ENCODE peak calls at places on chromosomes 13 and 19, in six cellular contexts. V, M, U, Y, W and T are unnamed samples.
A peak's percentile ranks its signal among the peaks of the same experiment; 100 is the strongest.

GRCh38 chr19:54329476-54330165 is 9.3 kb downstream of the LILRA4 start:
- DNase-seq in W (no peak), M (no peak), Y (no peak), U (no peak), V (no peak), T (no peak)

GRCh38 chr13:99988469-99989375 is 7.1 kb downstream of the ZIC2 start:
- DNase-seq in V (no peak), W (no peak), U (peak; percentile 70), Y (no peak), M (no peak), T (no peak)

GRCh38 chr19:16611121-16611520 is 16.9 kb downstream of the MED26 start:
- DNase-seq in M (no peak), U (no peak), W (no peak), Y (peak; percentile 8), V (no peak), T (no peak)

GRCh38 chr13:23620211-23620610 is 50.0 kb downstream of the TNFRSF19 start:
- DNase-seq in V (peak; percentile 3), W (no peak), U (no peak), M (no peak), Y (no peak), T (no peak)

GRCh38 chr13:75785130-75785529 is 149.0 kb downstream of the LMO7 start:
- DNase-seq in M (no peak), U (no peak), W (no peak), V (peak; percentile 84), Y (no peak), T (no peak)

GRCh38 chr19:12778020-12778904 is 2.9 kb upstream of the HOOK2 start:
- DNase-seq in W (peak; percentile 78), Y (peak; percentile 86), U (peak; percentile 56), V (peak; percentile 88), M (peak; percentile 64), T (peak; percentile 94)

GRCh38 chr19:37999309-38000213 is 92.6 kb downstream of the SIPA1L3 start:
- DNase-seq in U (no peak), Y (no peak), W (peak; percentile 97), V (peak; percentile 97), M (peak; percentile 98), T (peak; percentile 72)

GRCh38 chr13:100666124-100666523 is 8.5 kb downstream of the TMTC4 start:
- DNase-seq in Y (no peak), W (no peak), V (no peak), M (peak; percentile 22), U (no peak), T (no peak)

GRCh38 chr13:33918199-33918932 is 100.4 kb downstream of the RFC3 start:
- DNase-seq in W (peak; percentile 26), V (peak; percentile 94), U (peak; percentile 10), Y (no peak), M (peak; percentile 90), T (peak; percentile 78)

GRCh38 chr19:33671211-33671610 is 49.5 kb downstream of the CHST8 start:
- DNase-seq in U (no peak), Y (no peak), M (no peak), W (no peak), V (no peak), T (no peak)

GRCh38 chr13:53216767-53217166 is 188.2 kb downstream of the OLFM4 start:
- DNase-seq in M (no peak), Y (no peak), U (no peak), V (no peak), W (no peak), T (no peak)

GRCh38 chr13:113991676-113992179 is 17.9 kb upstream of the C13orf46 start:
- DNase-seq in Y (no peak), W (no peak), V (no peak), M (no peak), U (no peak), T (no peak)

GRCh38 chr13:30676672-30677071 is 58.7 kb upstream of the ALOX5AP start:
- DNase-seq in M (no peak), U (no peak), V (peak; percentile 59), W (peak; percentile 36), Y (no peak), T (peak; percentile 24)

GRCh38 chr19:31214997-31215396 is 134.2 kb downstream of the TSHZ3 start:
- DNase-seq in W (no peak), Y (no peak), U (no peak), M (no peak), V (no peak), T (no peak)

GRCh38 chr19:51702754-51703654 is 9.9 kb downstream of the SPACA6 start:
- DNase-seq in M (no peak), V (peak; percentile 21), W (no peak), U (peak; percentile 49), Y (peak; percentile 77), T (no peak)

GRCh38 chr13:95456837-95457236 is 95.7 kb upstream of the CLDN10 start:
- DNase-seq in W (no peak), Y (no peak), U (no peak), V (no peak), M (no peak), T (no peak)

GRCh38 chr19:58570770-58571574 is 2.2 kb downstream of the MZF1 start:
- DNase-seq in V (no peak), M (no peak), W (no peak), Y (peak; percentile 61), U (no peak), T (no peak)

GRCh38 chr13:90717451-90717936 is 630.0 kb upstream of the MIR17HG start:
- DNase-seq in U (peak; percentile 86), M (peak; percentile 28), V (peak; percentile 93), Y (no peak), W (no peak), T (peak; percentile 11)

GRCh38 chr19:8355631-8356402 is 8.1 kb upstream of the ANGPTL4 start:
- DNase-seq in M (peak; percentile 100), W (peak; percentile 91), U (no peak), Y (peak; percentile 35), V (peak; percentile 96), T (peak; percentile 100)

GRCh38 chr13:49053215-49053614 is 77.5 kb downstream of the FNDC3A start:
- DNase-seq in W (no peak), V (no peak), U (no peak), M (no peak), Y (no peak), T (no peak)

GRCh38 chr13:113452942-113453901 is at the start of gene ADPRHL1:
- DNase-seq in U (no peak), W (no peak), Y (no peak), V (peak; percentile 49), M (peak; percentile 31), T (no peak)

GRCh38 chr19:58518261-58519086 is 1.1 kb downstream of the ZBTB45 start:
- DNase-seq in Y (peak; percentile 65), W (no peak), U (no peak), V (peak; percentile 30), M (peak; percentile 5), T (peak; percentile 21)

GRCh38 chr13:112961457-112962369 is 7.3 kb upstream of the MCF2L start:
- DNase-seq in Y (no peak), U (no peak), W (no peak), M (no peak), V (no peak), T (no peak)

GRCh38 chr19:10111405-10111811 is at the start of gene P2RY11:
- DNase-seq in V (no peak), M (no peak), W (no peak), U (no peak), Y (peak; percentile 67), T (no peak)

GRCh38 chr19:41887711-41888382 is 4.9 kb downstream of the ARHGEF1 start:
- DNase-seq in V (peak; percentile 49), W (no peak), Y (peak; percentile 90), U (no peak), M (no peak), T (no peak)

DNA sequence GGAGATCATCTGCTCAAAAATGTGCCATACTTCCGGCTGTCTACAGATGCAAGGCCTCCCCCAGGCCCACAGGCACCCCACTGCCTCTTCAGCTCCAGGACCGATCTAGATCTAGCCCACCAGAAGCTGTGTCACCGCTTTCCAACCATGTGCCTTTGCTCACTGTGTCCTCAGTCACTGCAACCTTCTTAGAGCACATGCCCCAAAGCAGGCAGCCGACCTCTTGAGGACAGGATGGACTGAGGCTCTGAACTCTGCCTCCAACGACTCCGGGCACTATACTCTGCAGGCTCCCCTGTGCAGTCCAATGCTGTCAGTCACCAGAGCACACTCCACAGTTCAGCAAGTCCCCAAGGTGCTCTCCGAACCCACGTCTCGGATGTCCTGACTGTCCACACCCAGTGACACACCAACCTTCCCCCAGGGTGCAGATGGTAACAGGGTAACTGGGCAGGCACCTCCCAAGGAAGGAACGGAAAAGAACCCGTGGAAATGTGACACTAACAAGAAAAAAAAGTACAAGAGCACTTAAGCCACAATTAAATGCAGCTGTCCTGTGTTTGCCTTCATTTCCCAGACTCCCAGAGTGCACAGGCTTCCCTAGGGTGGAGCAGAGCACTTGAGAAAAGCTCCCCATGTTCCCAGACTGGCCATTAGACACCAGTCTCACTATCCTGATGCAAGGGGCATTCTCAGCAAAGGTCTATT is 4.8 kb downstream of the STK24 start:
- DNase-seq in U (no peak), V (peak; percentile 82), M (peak; percentile 89), Y (peak; percentile 69), W (no peak), T (no peak)
- H3K4me3 ChIP-seq in U (no peak overlapping the region), V (peak overlapping the region; percentile 48), M (peak overlapping the region; percentile 3), Y (no peak overlapping the region), W (no peak overlapping the region), T (peak overlapping the region; percentile 3)

GRCh38 chr13:110265682-110266430 is 41.1 kb downstream of the COL4A1 start:
- DNase-seq in Y (no peak), V (no peak), W (no peak), U (peak; percentile 48), M (no peak), T (no peak)
- H3K4me3 ChIP-seq in Y (no peak overlapping the region), V (no peak overlapping the region), W (no peak overlapping the region), U (no peak overlapping the region), M (no peak overlapping the region), T (no peak overlapping the region)

DNA sequence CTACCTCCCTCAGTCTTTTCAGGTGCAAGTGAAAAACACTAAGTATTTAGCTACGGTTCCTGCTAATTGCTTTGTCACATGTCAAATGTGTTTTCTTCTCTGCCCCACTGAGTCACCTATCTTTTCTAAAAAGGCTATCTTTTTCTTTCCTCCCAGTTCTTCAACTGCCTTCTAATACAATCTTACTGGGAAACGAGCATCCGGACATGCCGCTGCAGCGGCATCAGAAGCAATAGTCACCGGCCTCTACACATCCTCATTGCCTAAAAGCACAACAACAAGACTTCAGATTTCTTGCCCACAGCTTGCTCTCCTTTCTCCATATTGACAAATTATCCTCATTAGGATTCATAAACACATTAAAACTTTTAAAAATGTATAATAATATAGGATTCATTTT is 1.2 kb downstream of the PCDH9 start:
- DNase-seq in U (no peak), Y (no peak), M (peak; percentile 36), V (peak; percentile 5), W (no peak), T (no peak)
- H3K4me3 ChIP-seq in U (peak overlapping the region; percentile 56), Y (no peak overlapping the region), M (peak overlapping the region; percentile 95), V (peak overlapping the region; percentile 83), W (peak overlapping the region; percentile 79), T (peak overlapping the region; percentile 81)

DNA sequence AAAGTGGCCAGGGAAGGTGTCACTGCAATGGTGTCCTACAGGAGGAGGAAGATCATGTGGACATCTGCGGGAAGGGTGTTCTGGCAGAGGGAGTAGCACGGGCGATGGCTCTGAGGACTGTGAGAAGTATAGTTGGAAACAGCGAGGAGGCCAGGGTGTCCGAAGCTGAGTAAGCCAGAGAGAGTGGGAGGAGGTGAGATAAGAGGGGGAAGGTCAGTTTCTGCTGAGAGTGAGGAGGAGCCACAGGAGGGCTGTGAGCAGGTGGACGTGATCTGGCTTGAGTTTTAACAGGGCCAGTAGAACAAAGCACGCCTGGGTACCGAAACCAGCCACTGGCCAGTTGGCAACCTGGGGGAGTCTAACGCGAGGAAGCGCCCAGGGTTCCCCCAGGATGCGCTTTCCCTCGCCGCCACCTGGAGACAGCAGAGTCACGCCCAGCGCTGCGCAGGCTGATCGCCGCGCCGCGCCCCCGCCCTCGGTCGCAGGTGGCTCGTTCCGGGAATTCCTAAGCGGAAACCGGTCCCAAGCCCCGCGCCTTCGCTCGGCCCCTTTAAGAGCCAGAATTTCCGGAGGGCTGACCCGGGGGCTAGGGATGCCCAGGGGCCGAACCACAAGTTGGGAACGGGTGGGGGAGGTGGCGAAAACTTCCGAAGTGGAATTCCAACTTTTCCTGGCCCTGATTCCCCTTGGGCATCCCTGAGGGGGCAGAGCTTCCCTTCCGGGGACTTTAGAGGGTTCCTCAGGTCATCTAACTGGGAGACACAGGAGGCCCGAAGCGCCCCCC is 1.1 kb upstream of the LSR start:
- DNase-seq in Y (peak; percentile 92), U (peak; percentile 98), M (no peak), V (no peak), W (peak; percentile 64), T (no peak)
- H3K4me3 ChIP-seq in Y (peak overlapping the region; percentile 77), U (peak overlapping the region; percentile 95), M (no peak overlapping the region), V (no peak overlapping the region), W (peak overlapping the region; percentile 48), T (no peak overlapping the region)